ENCODE peak calls at places on chromosomes 5 and 9, in six cellular contexts. Y is heart right ventricle, X is endothelial cell, P is neural crest cell, K is OCI-LY7, L is upper lobe of left lung. A is an unnamed sample.

GRCh38 chr5:62585751-62586150 is 7.1 kb downstream of the LRRC70 start:
- DNase-seq in Y (no peak), X (no peak), P (no peak), K (no peak), L (no peak), A (no peak)

GRCh38 chr9:137316012-137316981 is 14.2 kb upstream of the NRARP start:
- DNase-seq in Y (peak; percentile 72), X (peak; percentile 83), P (no peak), K (peak; percentile 41), L (no peak), A (peak; percentile 97)

GRCh38 chr9:98518556-98518955 is 190.2 kb downstream of the GABBR2 start:
- DNase-seq in Y (no peak), X (no peak), P (no peak), K (no peak), L (no peak), A (no peak)

GRCh38 chr5:146647656-146648199 is 131.7 kb upstream of the GPR151 start:
- DNase-seq in Y (no peak), X (no peak), P (no peak), K (no peak), L (no peak), A (no peak)

GRCh38 chr5:171801-172331 is 19.4 kb upstream of the LRRC14B start:
- DNase-seq in Y (no peak), X (no peak), P (no peak), K (no peak), L (peak; percentile 15), A (no peak)

GRCh38 chr9:618478-618877 is 223.0 kb upstream of the DMRT1 start:
- DNase-seq in Y (no peak), X (no peak), P (no peak), K (no peak), L (no peak), A (no peak)

GRCh38 chr5:93331864-93332263 is 249.2 kb downstream of the NR2F1-AS1 start:
- DNase-seq in Y (no peak), X (no peak), P (no peak), K (no peak), L (no peak), A (no peak)

GRCh38 chr9:87713278-87713989 is 12.5 kb upstream of the CTSL start:
- DNase-seq in Y (peak; percentile 70), X (no peak), P (no peak), K (no peak), L (peak; percentile 88), A (no peak)

GRCh38 chr9:121508415-121508814 is 8.8 kb upstream of the GGTA1 start:
- DNase-seq in Y (no peak), X (no peak), P (no peak), K (no peak), L (no peak), A (no peak)

GRCh38 chr9:120561699-120562098 is 18.3 kb downstream of the CDK5RAP2 start:
- DNase-seq in Y (no peak), X (no peak), P (no peak), K (no peak), L (no peak), A (no peak)

GRCh38 chr9:800561-800960 is 40.9 kb upstream of the DMRT1 start:
- DNase-seq in Y (no peak), X (no peak), P (no peak), K (no peak), L (no peak), A (no peak)

GRCh38 chr5:68770566-68770965 is 323.2 kb upstream of the SLC30A5 start:
- DNase-seq in Y (no peak), X (no peak), P (no peak), K (no peak), L (no peak), A (no peak)

GRCh38 chr5:138974227-138975063 is 99.3 kb upstream of the LRRTM2 start:
- DNase-seq in Y (peak; percentile 33), X (no peak), P (no peak), K (no peak), L (peak; percentile 30), A (no peak)

GRCh38 chr9:133420392-133420827 is 1.8 kb upstream of the ADAMTS13 start:
- DNase-seq in Y (no peak), X (no peak), P (no peak), K (peak; percentile 90), L (no peak), A (peak; percentile 90)

GRCh38 chr9:107489144-107489673 is 360 bp downstream of the KLF4 start:
- DNase-seq in Y (no peak), X (no peak), P (no peak), K (no peak), L (no peak), A (peak; percentile 46)

GRCh38 chr5:31944683-31945445 is 229.3 kb downstream of the GOLPH3 start:
- DNase-seq in Y (no peak), X (no peak), P (no peak), K (no peak), L (peak; percentile 55), A (no peak)

GRCh38 chr9:129570450-129571297 is 50.2 kb downstream of the C9orf50 start:
- DNase-seq in Y (peak; percentile 50), X (no peak), P (no peak), K (no peak), L (peak; percentile 60), A (no peak)

GRCh38 chr9:3922846-3923245 is 377.0 kb downstream of the GLIS3 start:
- DNase-seq in Y (no peak), X (no peak), P (no peak), K (no peak), L (no peak), A (no peak)

GRCh38 chr9:4680750-4681149 is 1.4 kb downstream of the CDC37L1 start:
- DNase-seq in Y (no peak), X (no peak), P (no peak), K (no peak), L (no peak), A (no peak)

GRCh38 chr5:134568761-134569725 is 43.6 kb downstream of the JADE2 start:
- DNase-seq in Y (peak; percentile 86), X (no peak), P (peak; percentile 36), K (no peak), L (peak; percentile 72), A (no peak)

GRCh38 chr9:23005061-23005690 is 558.6 kb downstream of the DMRTA1 start:
- DNase-seq in Y (no peak), X (no peak), P (no peak), K (no peak), L (no peak), A (no peak)

GRCh38 chr5:91384671-91385430 is 1.7 kb upstream of the ARRDC3 start:
- DNase-seq in Y (no peak), X (peak; percentile 48), P (no peak), K (peak; percentile 93), L (no peak), A (peak; percentile 74)

GRCh38 chr5:97600486-97600885 is 417.4 kb upstream of the RIOK2 start:
- DNase-seq in Y (no peak), X (no peak), P (no peak), K (no peak), L (no peak), A (no peak)

GRCh38 chr5:8628521-8628920 is 759.6 kb downstream of the MTRR start:
- DNase-seq in Y (no peak), X (no peak), P (no peak), K (no peak), L (no peak), A (no peak)

GRCh38 chr9:89563511-89564256 is 41.1 kb upstream of the GADD45G start:
- DNase-seq in Y (no peak), X (no peak), P (no peak), K (no peak), L (no peak), A (no peak)

GRCh38 chr9:89562186-89562814 is 42.5 kb upstream of the GADD45G start:
- DNase-seq in Y (no peak), X (no peak), P (no peak), K (no peak), L (no peak), A (no peak)

GRCh38 chr9:89558948-89559347 is 45.9 kb upstream of the GADD45G start:
- DNase-seq in Y (no peak), X (no peak), P (no peak), K (no peak), L (no peak), A (no peak)

GRCh38 chr9:89567649-89568048 is 37.2 kb upstream of the GADD45G start:
- DNase-seq in Y (no peak), X (no peak), P (no peak), K (no peak), L (no peak), A (no peak)

DNA sequence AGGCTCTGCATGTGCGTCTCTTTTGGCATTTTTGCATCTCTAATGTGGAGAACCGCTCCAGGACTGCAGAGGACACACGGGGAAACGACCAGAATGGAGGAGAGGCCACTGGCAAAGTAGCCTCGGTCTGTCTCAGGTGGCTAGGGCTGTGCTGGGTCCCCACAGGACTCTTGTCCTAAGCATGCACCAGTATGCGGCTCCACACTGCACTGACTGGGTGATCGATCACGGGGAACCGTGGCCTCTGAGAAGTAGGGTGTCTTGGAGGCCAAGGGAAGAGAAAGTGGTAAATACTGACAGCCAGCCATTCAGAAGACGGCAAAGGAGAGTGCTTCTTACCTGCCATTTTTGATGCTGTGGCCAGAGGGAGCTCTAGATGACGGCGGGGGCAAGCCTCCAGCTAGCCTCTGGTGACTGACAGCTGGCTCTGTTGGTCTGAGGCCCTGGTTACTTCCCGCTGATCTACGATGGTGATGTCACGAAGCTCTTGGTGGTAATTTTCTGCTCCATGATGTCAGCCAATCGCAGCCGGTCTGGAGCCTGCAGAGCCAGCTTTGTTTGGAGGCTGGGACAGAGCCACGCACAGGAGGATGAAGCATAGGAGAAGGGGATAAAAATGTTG is 40.4 kb upstream of the GADD45G start:
- DNase-seq in Y (no peak), X (peak; percentile 42), P (no peak), K (peak; percentile 62), L (no peak), A (peak; percentile 78)
- TF ChIP-seq CTCF in Y (no peak), X (no peak), P (peak; percentile 39), K (peak; percentile 51), L (no peak), A (peak; percentile 37)

GRCh38 chr9:124054671-124055212 is 43.2 kb downstream of the LHX2 start:
- DNase-seq in Y (no peak), X (no peak), P (no peak), K (no peak), L (no peak), A (peak; percentile 73)

GRCh38 chr9:124046189-124046588 is 34.6 kb downstream of the LHX2 start:
- DNase-seq in Y (no peak), X (no peak), P (no peak), K (no peak), L (no peak), A (no peak)

GRCh38 chr9:124052401-124052800 is 40.8 kb downstream of the LHX2 start:
- DNase-seq in Y (no peak), X (no peak), P (no peak), K (no peak), L (no peak), A (no peak)

GRCh38 chr9:124047106-124047716 is 35.6 kb downstream of the LHX2 start:
- DNase-seq in Y (no peak), X (no peak), P (no peak), K (no peak), L (no peak), A (no peak)

GRCh38 chr9:124050955-124051354 is 39.4 kb downstream of the LHX2 start:
- DNase-seq in Y (no peak), X (no peak), P (no peak), K (no peak), L (no peak), A (no peak)
- TF ChIP-seq CTCF in Y (no peak), X (no peak), P (no peak), K (no peak), L (no peak), A (no peak)

GRCh38 chr9:35664531-35665470 is at the start of gene ARHGEF39:
- DNase-seq in Y (peak; percentile 84), X (peak; percentile 83), P (peak; percentile 78), K (peak; percentile 88), L (peak; percentile 88), A (peak; percentile 93)
- TF ChIP-seq CTCF in Y (no peak), X (no peak), P (peak; percentile 41), K (peak; percentile 67), L (no peak), A (peak; percentile 46)

GRCh38 chr9:127805620-127806019 is 2.9 kb downstream of the FPGS start:
- DNase-seq in Y (no peak), X (peak; percentile 83), P (peak; percentile 48), K (peak; percentile 65), L (no peak), A (peak; percentile 47)
- TF ChIP-seq CTCF in Y (peak; percentile 24), X (peak; percentile 51), P (peak; percentile 50), K (peak; percentile 76), L (peak; percentile 20), A (peak; percentile 26)